ENCODE peak calls at places on chromosome 16, in five cellular contexts. One of them, this sample, is unnamed.

GRCh38 chr16:86917471-86918365 is 339.4 kb downstream of the FOXL1 start:
- DNase-seq in AG10803: no peak
- DNase-seq in left ventricle myocardium inferior: no peak
- DNase-seq in vagina: no peak
- DNase-seq in GM06990: no peak
- DNase-seq in this sample: no peak

GRCh38 chr16:678858-679807 is 1.1 kb upstream of the STUB1 start:
- DNase-seq in AG10803: peak
- DNase-seq in left ventricle myocardium inferior: peak
- DNase-seq in vagina: no peak
- DNase-seq in GM06990: peak
- DNase-seq in this sample: no peak

GRCh38 chr16:81810894-81811538 is 31.9 kb downstream of the PLCG2 start:
- DNase-seq in AG10803: no peak
- DNase-seq in left ventricle myocardium inferior: no peak
- DNase-seq in vagina: no peak
- DNase-seq in GM06990: peak
- DNase-seq in this sample: no peak

GRCh38 chr16:4369006-4369766 is 2.5 kb upstream of the VASN start:
- DNase-seq in AG10803: peak
- DNase-seq in left ventricle myocardium inferior: no peak
- DNase-seq in vagina: no peak
- DNase-seq in GM06990: no peak
- DNase-seq in this sample: peak

GRCh38 chr16:30786115-30786935 is 680 bp downstream of the ZNF629 start:
- DNase-seq in AG10803: peak
- DNase-seq in left ventricle myocardium inferior: no peak
- DNase-seq in vagina: no peak
- DNase-seq in GM06990: no peak
- DNase-seq in this sample: peak

GRCh38 chr16:73949574-73950348 is 346.9 kb upstream of the PSMD7 start:
- DNase-seq in AG10803: peak
- DNase-seq in left ventricle myocardium inferior: no peak
- DNase-seq in vagina: no peak
- DNase-seq in GM06990: no peak
- DNase-seq in this sample: peak

GRCh38 chr16:56812884-56813283 is 52.1 kb upstream of the SLC12A3 start:
- DNase-seq in AG10803: peak
- DNase-seq in left ventricle myocardium inferior: no peak
- DNase-seq in vagina: no peak
- DNase-seq in GM06990: no peak
- DNase-seq in this sample: peak

GRCh38 chr16:25014500-25015147 is 545 bp downstream of the ARHGAP17 start:
- DNase-seq in AG10803: peak
- DNase-seq in left ventricle myocardium inferior: peak
- DNase-seq in vagina: no peak
- DNase-seq in GM06990: no peak
- DNase-seq in this sample: peak

GRCh38 chr16:69084301-69084700 is 21.2 kb upstream of the HAS3 start:
- DNase-seq in AG10803: peak
- DNase-seq in left ventricle myocardium inferior: no peak
- DNase-seq in vagina: no peak
- DNase-seq in GM06990: no peak
- DNase-seq in this sample: no peak

GRCh38 chr16:19804538-19805323 is 79.9 kb downstream of the GPRC5B start:
- DNase-seq in AG10803: no peak
- DNase-seq in left ventricle myocardium inferior: peak
- DNase-seq in vagina: no peak
- DNase-seq in GM06990: peak
- DNase-seq in this sample: peak

GRCh38 chr16:49095539-49095938 is 186.1 kb downstream of the CBLN1 start:
- DNase-seq in AG10803: no peak
- DNase-seq in left ventricle myocardium inferior: no peak
- DNase-seq in vagina: no peak
- DNase-seq in GM06990: no peak
- DNase-seq in this sample: no peak

GRCh38 chr16:12000032-12000431 is 23.5 kb downstream of the SNX29 start:
- DNase-seq in AG10803: no peak
- DNase-seq in left ventricle myocardium inferior: no peak
- DNase-seq in vagina: no peak
- DNase-seq in GM06990: no peak
- DNase-seq in this sample: no peak

GRCh38 chr16:15782573-15783365 is 74.1 kb downstream of the MYH11 start:
- DNase-seq in AG10803: no peak
- DNase-seq in left ventricle myocardium inferior: no peak
- DNase-seq in vagina: no peak
- DNase-seq in GM06990: no peak
- DNase-seq in this sample: no peak
- TF ChIP-seq CTCF in AG10803: no peak
- TF ChIP-seq CTCF in left ventricle myocardium inferior: no peak
- TF ChIP-seq CTCF in vagina: no peak
- TF ChIP-seq CTCF in GM06990: no peak
- TF ChIP-seq CTCF in this sample: no peak

GRCh38 chr16:88681084-88681680 is 5.1 kb downstream of the SNAI3 start:
- DNase-seq in AG10803: no peak
- DNase-seq in left ventricle myocardium inferior: no peak
- DNase-seq in vagina: no peak
- DNase-seq in GM06990: peak
- DNase-seq in this sample: no peak
- TF ChIP-seq CTCF in AG10803: no peak
- TF ChIP-seq CTCF in left ventricle myocardium inferior: peak
- TF ChIP-seq CTCF in vagina: no peak
- TF ChIP-seq CTCF in GM06990: peak
- TF ChIP-seq CTCF in this sample: no peak

GRCh38 chr16:67608367-67608766 is 36.6 kb upstream of the CARMIL2 start:
- DNase-seq in AG10803: no peak
- DNase-seq in left ventricle myocardium inferior: no peak
- DNase-seq in vagina: no peak
- DNase-seq in GM06990: no peak
- DNase-seq in this sample: no peak

GRCh38 chr16:67613808-67614207 is 31.1 kb upstream of the CARMIL2 start:
- DNase-seq in AG10803: no peak
- DNase-seq in left ventricle myocardium inferior: no peak
- DNase-seq in vagina: no peak
- DNase-seq in GM06990: no peak
- DNase-seq in this sample: no peak
- TF ChIP-seq CTCF in AG10803: no peak
- TF ChIP-seq CTCF in left ventricle myocardium inferior: no peak
- TF ChIP-seq CTCF in vagina: no peak
- TF ChIP-seq CTCF in GM06990: no peak
- TF ChIP-seq CTCF in this sample: no peak

GRCh38 chr16:72924918-72925630 is 122.9 kb downstream of the ZFHX3 start:
- DNase-seq in AG10803: no peak
- DNase-seq in left ventricle myocardium inferior: no peak
- DNase-seq in vagina: no peak
- DNase-seq in GM06990: no peak
- DNase-seq in this sample: no peak

GRCh38 chr16:72928089-72928981 is 119.6 kb downstream of the ZFHX3 start:
- DNase-seq in AG10803: no peak
- DNase-seq in left ventricle myocardium inferior: no peak
- DNase-seq in vagina: no peak
- DNase-seq in GM06990: no peak
- DNase-seq in this sample: peak

GRCh38 chr16:72925631-72925979 is 122.3 kb downstream of the ZFHX3 start:
- DNase-seq in AG10803: no peak
- DNase-seq in left ventricle myocardium inferior: no peak
- DNase-seq in vagina: no peak
- DNase-seq in GM06990: no peak
- DNase-seq in this sample: no peak

GRCh38 chr16:72926671-72927070 is 121.3 kb downstream of the ZFHX3 start:
- DNase-seq in AG10803: no peak
- DNase-seq in left ventricle myocardium inferior: no peak
- DNase-seq in vagina: no peak
- DNase-seq in GM06990: no peak
- DNase-seq in this sample: no peak

GRCh38 chr16:72927199-72928088 is 120.5 kb downstream of the ZFHX3 start:
- DNase-seq in AG10803: peak
- DNase-seq in left ventricle myocardium inferior: no peak
- DNase-seq in vagina: no peak
- DNase-seq in GM06990: no peak
- DNase-seq in this sample: peak
- TF ChIP-seq CTCF in AG10803: peak
- TF ChIP-seq CTCF in left ventricle myocardium inferior: no peak
- TF ChIP-seq CTCF in vagina: no peak
- TF ChIP-seq CTCF in GM06990: no peak
- TF ChIP-seq CTCF in this sample: no peak

DNA sequence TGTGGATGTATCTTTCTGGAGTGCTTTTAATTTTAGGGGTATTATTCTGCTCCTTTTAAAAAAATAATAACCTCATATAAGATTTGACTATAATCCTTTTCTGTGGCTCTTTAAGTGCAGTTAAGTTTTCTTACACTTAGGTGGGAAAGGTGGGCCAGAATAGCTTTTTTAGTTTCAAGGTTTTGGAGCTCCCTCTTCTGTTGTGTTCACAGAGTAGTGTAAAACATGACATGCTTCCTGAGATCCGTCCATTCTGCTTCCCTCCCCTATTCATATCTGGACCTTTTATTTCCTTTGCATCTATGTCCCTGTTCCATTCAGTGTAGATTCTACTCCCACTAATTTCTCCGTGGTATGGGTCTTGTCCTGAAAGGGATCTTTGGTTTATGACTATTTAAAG is 12.8 kb downstream of the LRRC36 start:
- DNase-seq in AG10803: peak
- DNase-seq in left ventricle myocardium inferior: no peak
- DNase-seq in vagina: no peak
- DNase-seq in GM06990: no peak
- DNase-seq in this sample: no peak
- TF ChIP-seq CTCF in AG10803: peak
- TF ChIP-seq CTCF in left ventricle myocardium inferior: peak
- TF ChIP-seq CTCF in vagina: no peak
- TF ChIP-seq CTCF in GM06990: peak
- TF ChIP-seq CTCF in this sample: no peak